ENCODE peak calls at places on chromosomes 11 and 22, in four cellular contexts. O is hepatocyte, I is PC-9, M is Karpas-422. J is an unnamed sample.

GRCh38 chr11:8963569-8964323 is 496 bp downstream of the TMEM9B start:
- DNase-seq in O (peak), I (peak), M (peak), J (peak)

GRCh38 chr11:45543808-45544422 is 121.5 kb downstream of the CHST1 start:
- DNase-seq in O (peak), I (no peak), M (peak), J (peak)

GRCh38 chr11:106152013-106152412 is 74.6 kb downstream of the AASDHPPT start:
- DNase-seq in O (no peak), I (no peak), M (peak), J (peak)

GRCh38 chr11:109939176-109939810 is 153.9 kb upstream of the ZC3H12C start:
- DNase-seq in O (peak), I (peak), M (peak), J (peak)

GRCh38 chr11:74471037-74471436 is 3.7 kb upstream of the KCNE3 start:
- DNase-seq in O (no peak), I (no peak), M (no peak), J (no peak)

GRCh38 chr22:44407404-44408226 is 90.4 kb downstream of the RTL6 start:
- DNase-seq in O (no peak), I (no peak), M (no peak), J (no peak)

GRCh38 chr11:8267831-8268529 is 4.3 kb upstream of the LMO1 start:
- DNase-seq in O (no peak), I (no peak), M (no peak), J (peak)

GRCh38 chr22:21714784-21715183 is 20.8 kb downstream of the YPEL1 start:
- DNase-seq in O (no peak), I (no peak), M (no peak), J (no peak)

GRCh38 chr11:119721129-119722120 is 7.6 kb downstream of the NECTIN1 start:
- DNase-seq in O (no peak), I (peak), M (no peak), J (peak)

GRCh38 chr22:18975434-18976196 is 39.5 kb upstream of the PRODH start:
- DNase-seq in O (no peak), I (no peak), M (no peak), J (no peak)

GRCh38 chr11:93733474-93733873 is 7.8 kb downstream of the TAF1D start:
- DNase-seq in O (no peak), I (no peak), M (peak), J (no peak)

GRCh38 chr11:94539420-94539819 is 4.3 kb upstream of the FUT4 start:
- DNase-seq in O (peak), I (no peak), M (no peak), J (no peak)

GRCh38 chr11:8328231-8328794 is 64.6 kb upstream of the LMO1 start:
- DNase-seq in O (no peak), I (no peak), M (no peak), J (no peak)

GRCh38 chr11:125457814-125458343 is 38.2 kb downstream of the FEZ1 start:
- DNase-seq in O (peak), I (no peak), M (no peak), J (peak)

GRCh38 chr11:114775849-114776621 is 97.7 kb downstream of the NXPE2 start:
- DNase-seq in O (no peak), I (no peak), M (no peak), J (no peak)

GRCh38 chr11:10042699-10043098 is 251.3 kb downstream of the SBF2 start:
- DNase-seq in O (peak), I (no peak), M (no peak), J (peak)

GRCh38 chr22:38083931-38084631 is at the start of gene SLC16A8:
- DNase-seq in O (no peak), I (no peak), M (no peak), J (no peak)

GRCh38 chr22:45826520-45826919 is 150.4 kb downstream of the WNT7B start:
- DNase-seq in O (no peak), I (no peak), M (no peak), J (no peak)

GRCh38 chr11:117384045-117384444 is 56.4 kb downstream of the CEP164 start:
- DNase-seq in O (peak), I (no peak), M (no peak), J (peak)

GRCh38 chr11:35995872-35996271 is 52.0 kb downstream of the LDLRAD3 start:
- DNase-seq in O (no peak), I (no peak), M (no peak), J (no peak)

GRCh38 chr11:94030059-94030458 is 8.9 kb downstream of the HEPHL1 start:
- DNase-seq in O (no peak), I (no peak), M (no peak), J (peak)

GRCh38 chr22:30252411-30253204 is 6.0 kb upstream of the LIF start:
- DNase-seq in O (no peak), I (peak), M (no peak), J (no peak)

GRCh38 chr11:73380321-73380720 is 4.1 kb downstream of the RELT start:
- DNase-seq in O (no peak), I (no peak), M (peak), J (peak)

GRCh38 chr11:197741-198235 is 4.9 kb downstream of the SCGB1C1 start:
- DNase-seq in O (no peak), I (no peak), M (no peak), J (no peak)

GRCh38 chr22:31475778-31476177 is 13.9 kb downstream of the EIF4ENIF1 start:
- DNase-seq in O (no peak), I (no peak), M (no peak), J (no peak)

GRCh38 chr11:57482782-57483569 is 22.6 kb downstream of the RTN4RL2 start:
- DNase-seq in O (peak), I (peak), M (no peak), J (peak)

GRCh38 chr11:43987384-43988039 is 45.1 kb downstream of the C11orf96 start:
- DNase-seq in O (peak), I (peak), M (no peak), J (peak)

GRCh38 chr22:41991111-41991510 is 7.5 kb upstream of the WBP2NL start:
- DNase-seq in O (no peak), I (no peak), M (no peak), J (no peak)

GRCh38 chr11:119218141-119218878 is 12.2 kb downstream of the CBL start:
- DNase-seq in O (peak), I (peak), M (no peak), J (peak)

GRCh38 chr11:74282863-74283484 is 28.5 kb downstream of the P4HA3 start:
- DNase-seq in O (no peak), I (no peak), M (no peak), J (peak)

GRCh38 chr11:108698844-108699642 is 34.2 kb downstream of the DDX10 start:
- DNase-seq in O (no peak), I (no peak), M (no peak), J (peak)

GRCh38 chr22:20624161-20624616 is 116.8 kb downstream of the MED15 start:
- DNase-seq in O (no peak), I (no peak), M (no peak), J (peak)

GRCh38 chr11:67483901-67484665 is 1.3 kb downstream of the AIP start:
- DNase-seq in O (no peak), I (no peak), M (peak), J (no peak)

GRCh38 chr11:115269193-115269592 is 235.0 kb downstream of the CADM1 start:
- DNase-seq in O (no peak), I (no peak), M (no peak), J (no peak)

GRCh38 chr11:2088746-2089535 is 50.2 kb downstream of the IGF2 start:
- DNase-seq in O (no peak), I (no peak), M (no peak), J (no peak)

GRCh38 chr11:59899532-59899931 is 20.9 kb downstream of the OOSP3 start:
- DNase-seq in O (no peak), I (no peak), M (no peak), J (no peak)

GRCh38 chr11:132423266-132423665 is 1052.9 kb downstream of the NTM start:
- DNase-seq in O (no peak), I (no peak), M (no peak), J (no peak)

GRCh38 chr11:10304495-10305261 is at the start of gene ADM:
- DNase-seq in O (peak), I (peak), M (no peak), J (peak)

GRCh38 chr22:34917239-34917638 is 148.7 kb upstream of the ISX start:
- DNase-seq in O (no peak), I (no peak), M (no peak), J (no peak)

GRCh38 chr11:14905104-14906033 is 13.3 kb upstream of the CYP2R1 start:
- DNase-seq in O (peak), I (no peak), M (peak), J (peak)

DNA sequence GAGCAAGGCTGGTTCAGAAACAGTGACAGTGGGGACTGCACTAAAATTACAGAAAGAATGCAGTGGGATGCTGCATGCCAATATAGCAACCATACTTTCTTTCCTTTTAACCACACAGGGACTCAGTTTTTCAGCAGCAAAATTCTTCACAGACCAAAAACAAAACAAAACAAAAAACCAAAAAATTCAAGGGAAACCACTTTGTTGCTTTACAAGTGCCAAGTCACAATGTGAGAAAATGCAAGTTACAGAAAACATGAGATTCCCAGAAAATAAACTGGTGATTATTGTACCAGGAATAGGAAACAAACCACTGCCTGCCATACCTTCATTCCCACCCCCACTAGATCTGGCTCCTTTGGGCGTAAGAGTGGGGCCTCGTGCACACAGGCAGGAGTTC is 52.6 kb downstream of the TENM4 start:
- DNase-seq in O (no peak), I (no peak), M (no peak), J (no peak)
- H3K4me2 ChIP-seq in O (no peak), I (no peak), M (no peak), J (no peak)

GRCh38 chr11:86274999-86275398 is 27.0 kb upstream of the HIKESHI start:
- DNase-seq in O (no peak), I (no peak), M (no peak), J (no peak)

GRCh38 chr11:86275493-86276370 is 26.3 kb upstream of the HIKESHI start:
- DNase-seq in O (no peak), I (no peak), M (no peak), J (no peak)

GRCh38 chr11:86277741-86278140 is 24.3 kb upstream of the HIKESHI start:
- DNase-seq in O (no peak), I (no peak), M (no peak), J (no peak)

GRCh38 chr11:86279713-86280112 is 22.3 kb upstream of the HIKESHI start:
- DNase-seq in O (no peak), I (no peak), M (no peak), J (no peak)

DNA sequence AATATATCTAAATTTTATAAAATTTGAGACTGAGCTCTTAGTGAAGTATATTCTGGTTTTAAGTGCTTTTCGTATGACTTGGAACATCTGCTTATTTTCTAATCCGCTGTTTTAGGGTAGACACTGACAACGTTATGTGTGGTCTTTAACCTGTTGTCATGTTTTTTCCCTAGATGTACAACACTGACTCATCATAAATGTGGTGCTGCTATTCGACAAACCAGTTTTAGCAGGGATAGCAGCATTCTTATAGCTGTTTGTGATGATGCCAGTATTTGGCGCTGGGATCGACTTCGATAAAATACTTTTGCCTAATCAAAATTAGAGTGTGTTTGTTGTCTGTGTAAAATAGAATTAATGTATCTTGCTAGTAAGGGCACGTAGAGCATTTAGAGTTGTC is 23.8 kb upstream of the HIKESHI start:
- DNase-seq in O (no peak), I (no peak), M (no peak), J (no peak)
- H3K4me2 ChIP-seq in O (no peak), I (no peak), M (no peak), J (no peak)

GRCh38 chr11:65498727-65498976 is 193 bp upstream of the MALAT1 start:
- DNase-seq in O (no peak), I (no peak), M (no peak), J (no peak)
- H3K4me2 ChIP-seq in O (peak), I (peak), M (peak), J (peak)

DNA sequence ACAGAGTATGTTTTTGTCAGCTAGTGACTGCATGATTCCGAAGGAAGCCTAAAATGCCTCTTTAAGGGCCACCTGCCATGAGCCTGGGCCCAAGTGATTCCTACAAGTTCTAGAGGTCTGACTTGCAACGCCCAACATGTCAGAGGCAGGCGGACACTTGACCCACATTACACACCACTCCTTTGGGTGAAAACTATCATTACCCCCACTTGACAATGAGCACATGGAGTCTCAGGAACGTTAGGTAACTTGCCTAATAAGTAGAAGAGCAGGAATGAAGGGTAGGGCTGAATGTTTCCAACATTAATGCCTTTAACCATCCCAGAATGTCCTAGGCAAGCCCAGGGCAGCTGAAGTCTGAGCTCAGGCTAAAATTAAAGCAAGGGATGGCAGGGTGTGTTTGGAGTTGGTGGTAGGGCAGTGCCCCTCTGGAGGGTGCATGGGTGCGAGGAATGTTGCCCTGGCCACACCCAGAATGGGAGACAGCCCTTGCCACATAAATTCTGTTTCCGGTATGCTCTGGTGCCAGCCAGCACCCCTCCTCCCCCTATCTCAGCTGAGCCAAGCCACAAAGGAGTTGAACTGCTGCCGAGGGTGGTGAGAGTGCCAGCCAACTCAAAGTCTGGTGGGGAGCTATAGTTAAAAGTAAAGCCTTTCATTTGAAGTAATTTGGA is 2.5 kb downstream of the PLAAT2 start:
- DNase-seq in O (no peak), I (peak), M (no peak), J (no peak)
- H3K4me2 ChIP-seq in O (no peak), I (peak), M (no peak), J (no peak)

GRCh38 chr11:33942954-33943353 is 51.1 kb upstream of the LMO2 start:
- DNase-seq in O (no peak), I (no peak), M (peak), J (peak)
- H3K4me2 ChIP-seq in O (no peak), I (no peak), M (peak), J (peak)

DNA sequence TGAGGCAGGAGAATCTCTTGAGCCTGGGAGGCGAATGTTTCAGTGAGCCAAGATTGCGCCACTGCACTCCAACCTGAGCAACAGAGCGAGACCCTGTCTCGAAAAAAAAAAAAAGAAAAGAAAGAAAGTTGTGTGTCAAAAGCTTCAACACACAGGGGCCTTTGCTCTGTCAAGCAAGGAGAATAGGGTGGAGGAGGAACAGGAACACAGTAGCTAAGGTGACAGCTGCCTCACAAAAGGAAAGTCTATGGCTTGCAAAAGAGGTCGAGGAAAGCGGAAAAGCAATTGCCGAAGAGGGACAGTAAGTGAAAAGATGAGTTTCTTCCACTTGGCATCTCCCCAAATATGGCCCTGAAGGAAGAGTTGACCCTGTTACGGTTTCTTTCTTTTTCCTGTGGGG is 26.5 kb upstream of the TMA7B start:
- DNase-seq in O (no peak), I (no peak), M (no peak), J (no peak)
- H3K4me2 ChIP-seq in O (no peak), I (no peak), M (no peak), J (no peak)

GRCh38 chr11:69479591-69480271 is 1.7 kb upstream of the LINC01488 start:
- DNase-seq in O (peak), I (peak), M (no peak), J (peak)
- H3K4me2 ChIP-seq in O (peak), I (peak), M (no peak), J (no peak)

J was measured in GM23248.